ENCODE peak calls at places on chromosomes 2 and 18, in four cellular contexts. One of them, this sample, is unnamed.

GRCh38 chr2:48508461-48509124 is 21.4 kb upstream of the STON1 start:
- DNase-seq in hypothalamus: no peak
- DNase-seq in M059J: peak
- DNase-seq in GM23248: peak
- DNase-seq in this sample: no peak

GRCh38 chr2:228469721-228470120 is 288.2 kb upstream of the SPHKAP start:
- DNase-seq in hypothalamus: no peak
- DNase-seq in GM23248: peak
- DNase-seq in M059J: peak
- DNase-seq in this sample: no peak

GRCh38 chr2:46378616-46379015 is 81.4 kb downstream of the EPAS1 start:
- DNase-seq in GM23248: no peak
- DNase-seq in M059J: no peak
- DNase-seq in hypothalamus: no peak
- DNase-seq in this sample: no peak

GRCh38 chr2:114170070-114170469 is 272.4 kb upstream of the DPP10 start:
- DNase-seq in hypothalamus: no peak
- DNase-seq in M059J: peak
- DNase-seq in GM23248: peak
- DNase-seq in this sample: no peak

GRCh38 chr2:38315707-38316333 is 61.3 kb downstream of the ATL2 start:
- DNase-seq in hypothalamus: no peak
- DNase-seq in M059J: peak
- DNase-seq in GM23248: peak
- DNase-seq in this sample: no peak

GRCh38 chr2:75589344-75590105 is 28.8 kb upstream of the EVA1A start:
- DNase-seq in M059J: peak
- DNase-seq in hypothalamus: no peak
- DNase-seq in GM23248: peak
- DNase-seq in this sample: no peak

GRCh38 chr2:142037051-142037450 is 93.8 kb downstream of the LRP1B start:
- DNase-seq in GM23248: peak
- DNase-seq in hypothalamus: no peak
- DNase-seq in M059J: peak
- DNase-seq in this sample: no peak

GRCh38 chr2:29923110-29923721 is 1.8 kb upstream of the ALK start:
- DNase-seq in M059J: peak
- DNase-seq in GM23248: peak
- DNase-seq in hypothalamus: peak
- DNase-seq in this sample: peak

GRCh38 chr2:230048010-230048671 is 20.6 kb downstream of the SLC16A14 start:
- DNase-seq in hypothalamus: no peak
- DNase-seq in GM23248: no peak
- DNase-seq in M059J: no peak
- DNase-seq in this sample: no peak

GRCh38 chr18:27731211-27731610 is 445.7 kb downstream of the CDH2 start:
- DNase-seq in GM23248: no peak
- DNase-seq in hypothalamus: no peak
- DNase-seq in M059J: no peak
- DNase-seq in this sample: no peak

GRCh38 chr18:489244-490023 is 11.1 kb downstream of the COLEC12 start:
- DNase-seq in GM23248: peak
- DNase-seq in M059J: peak
- DNase-seq in hypothalamus: no peak
- DNase-seq in this sample: no peak

GRCh38 chr2:149612122-149612521 is 24.5 kb upstream of the MMADHC start:
- DNase-seq in M059J: no peak
- DNase-seq in hypothalamus: no peak
- DNase-seq in GM23248: peak
- DNase-seq in this sample: no peak

GRCh38 chr2:237923507-237924163 is 43.2 kb upstream of the UBE2F start:
- DNase-seq in hypothalamus: no peak
- DNase-seq in M059J: no peak
- DNase-seq in GM23248: peak
- DNase-seq in this sample: no peak

GRCh38 chr2:29123584-29124349 is 8.6 kb downstream of the CLIP4 start:
- DNase-seq in hypothalamus: no peak
- DNase-seq in GM23248: peak
- DNase-seq in M059J: peak
- DNase-seq in this sample: no peak

GRCh38 chr2:29628078-29628765 is 293.2 kb downstream of the ALK start:
- DNase-seq in GM23248: peak
- DNase-seq in hypothalamus: no peak
- DNase-seq in M059J: no peak
- DNase-seq in this sample: no peak

GRCh38 chr2:8570637-8571036 is 111.2 kb upstream of the ID2 start:
- DNase-seq in hypothalamus: no peak
- DNase-seq in M059J: no peak
- DNase-seq in GM23248: no peak
- DNase-seq in this sample: no peak

GRCh38 chr2:148582679-148583511 is 61.7 kb upstream of the EPC2 start:
- DNase-seq in M059J: peak
- DNase-seq in GM23248: no peak
- DNase-seq in hypothalamus: no peak
- DNase-seq in this sample: no peak

GRCh38 chr2:86512034-86512433 is 51.2 kb downstream of the CHMP3 start:
- DNase-seq in M059J: no peak
- DNase-seq in GM23248: no peak
- DNase-seq in hypothalamus: no peak
- DNase-seq in this sample: no peak

GRCh38 chr2:4903676-4904348 is 788.4 kb upstream of the SOX11 start:
- DNase-seq in hypothalamus: no peak
- DNase-seq in GM23248: no peak
- DNase-seq in M059J: no peak
- DNase-seq in this sample: no peak

GRCh38 chr2:236166157-236166780 is 1.9 kb downstream of the GBX2 start:
- DNase-seq in M059J: no peak
- DNase-seq in hypothalamus: no peak
- DNase-seq in GM23248: peak
- DNase-seq in this sample: no peak

GRCh38 chr2:78029392-78029995 is 507.3 kb upstream of the LRRTM4 start:
- DNase-seq in GM23248: no peak
- DNase-seq in hypothalamus: no peak
- DNase-seq in M059J: no peak
- DNase-seq in this sample: no peak

GRCh38 chr18:79936641-79937040 is 14.8 kb downstream of the SLC66A2 start:
- DNase-seq in M059J: no peak
- DNase-seq in GM23248: no peak
- DNase-seq in hypothalamus: no peak
- DNase-seq in this sample: peak

GRCh38 chr2:230589497-230590015 is 123.1 kb upstream of the CAB39 start:
- DNase-seq in GM23248: no peak
- DNase-seq in hypothalamus: no peak
- DNase-seq in M059J: no peak
- DNase-seq in this sample: no peak

GRCh38 chr18:12092398-12093229 is 1.0 kb upstream of the ANKRD62 start:
- DNase-seq in M059J: peak
- DNase-seq in hypothalamus: no peak
- DNase-seq in GM23248: no peak
- DNase-seq in this sample: no peak

GRCh38 chr2:54903736-54904554 is 146.3 kb downstream of the RTN4 start:
- DNase-seq in hypothalamus: no peak
- DNase-seq in M059J: peak
- DNase-seq in GM23248: peak
- DNase-seq in this sample: no peak

GRCh38 chr2:235539773-235540172 is 45.9 kb downstream of the AGAP1 start:
- DNase-seq in GM23248: no peak
- DNase-seq in hypothalamus: no peak
- DNase-seq in M059J: no peak
- DNase-seq in this sample: no peak

GRCh38 chr2:232876071-232876977 is 6.3 kb downstream of the SNORC start:
- DNase-seq in hypothalamus: no peak
- DNase-seq in M059J: no peak
- DNase-seq in GM23248: peak
- DNase-seq in this sample: no peak

GRCh38 chr2:2542966-2543555 is 212.0 kb upstream of the MYT1L start:
- DNase-seq in GM23248: no peak
- DNase-seq in M059J: no peak
- DNase-seq in hypothalamus: no peak
- DNase-seq in this sample: no peak

GRCh38 chr2:1995987-1996386 is 251.7 kb upstream of the PXDN start:
- DNase-seq in M059J: peak
- DNase-seq in GM23248: no peak
- DNase-seq in hypothalamus: no peak
- DNase-seq in this sample: no peak

GRCh38 chr2:17539596-17539992 is 902 bp upstream of the VSNL1 start:
- DNase-seq in M059J: peak
- DNase-seq in hypothalamus: no peak
- DNase-seq in GM23248: peak
- DNase-seq in this sample: no peak

GRCh38 chr2:213766465-213766891 is 482.2 kb downstream of the SPAG16 start:
- DNase-seq in M059J: peak
- DNase-seq in GM23248: peak
- DNase-seq in hypothalamus: no peak
- DNase-seq in this sample: no peak

GRCh38 chr2:118269408-118270051 is 181.3 kb downstream of the INSIG2 start:
- DNase-seq in hypothalamus: no peak
- DNase-seq in GM23248: peak
- DNase-seq in M059J: no peak
- DNase-seq in this sample: no peak

GRCh38 chr2:71850306-71850801 is 297.3 kb downstream of the CYP26B1 start:
- DNase-seq in hypothalamus: no peak
- DNase-seq in M059J: no peak
- DNase-seq in GM23248: no peak
- DNase-seq in this sample: no peak

GRCh38 chr2:103525757-103526156 is 763.9 kb downstream of the TMEM182 start:
- DNase-seq in hypothalamus: no peak
- DNase-seq in GM23248: no peak
- DNase-seq in M059J: no peak
- DNase-seq in this sample: no peak

GRCh38 chr2:102619414-102620319 is at the start of gene SLC9A2:
- DNase-seq in M059J: no peak
- DNase-seq in GM23248: peak
- DNase-seq in hypothalamus: no peak
- DNase-seq in this sample: no peak

GRCh38 chr2:126399001-126399400 is 257.0 kb upstream of the GYPC start:
- DNase-seq in GM23248: no peak
- DNase-seq in M059J: no peak
- DNase-seq in hypothalamus: no peak
- DNase-seq in this sample: no peak

This sample was measured in omental fat pad.